ENCODE peak calls at places on chromosomes 13 and 19, in eight cellular contexts. C, K, J, Y, M, V, H and N are unnamed samples.
A peak's percentile ranks its signal among the peaks of the same experiment; 100 is the strongest.

GRCh38 chr19:16085115-16085514 is 8.8 kb downstream of the TPM4 start:
- DNase-seq in C (peak; percentile 66), K (no peak), J (no peak), Y (no peak), M (no peak), V (peak; percentile 54), H (no peak), N (no peak)

GRCh38 chr19:41811981-41812380 is 15.6 kb downstream of the CEACAM3 start:
- DNase-seq in C (no peak), K (no peak), J (no peak), Y (no peak), M (no peak), V (no peak), H (no peak), N (no peak)

GRCh38 chr13:114135731-114136171 is 3.3 kb upstream of the RASA3 start:
- DNase-seq in C (no peak), K (no peak), J (no peak), Y (no peak), M (no peak), V (no peak), H (no peak), N (no peak)

GRCh38 chr13:113109151-113110047 is 3.8 kb downstream of the F7 start:
- DNase-seq in C (no peak), K (no peak), J (no peak), Y (no peak), M (no peak), V (no peak), H (no peak), N (no peak)

GRCh38 chr19:9966448-9966847 is 30.1 kb upstream of the OLFM2 start:
- DNase-seq in C (no peak), K (no peak), J (no peak), Y (no peak), M (no peak), V (no peak), H (no peak), N (no peak)

GRCh38 chr13:23701646-23702045 is 131.4 kb downstream of the TNFRSF19 start:
- DNase-seq in C (peak; percentile 77), K (peak; percentile 92), J (no peak), Y (no peak), M (peak; percentile 85), V (peak; percentile 90), H (peak; percentile 98), N (no peak)

GRCh38 chr19:16297575-16298178 is 26.9 kb upstream of the KLF2 start:
- DNase-seq in C (no peak), K (no peak), J (no peak), Y (no peak), M (no peak), V (no peak), H (no peak), N (no peak)

GRCh38 chr13:97226788-97227627 is 4.9 kb downstream of the MBNL2 start:
- DNase-seq in C (no peak), K (no peak), J (peak; percentile 49), Y (no peak), M (no peak), V (no peak), H (peak; percentile 74), N (no peak)

GRCh38 chr13:39616087-39616694 is 13.2 kb upstream of the LHFPL6 start:
- DNase-seq in C (peak; percentile 68), K (peak; percentile 60), J (no peak), Y (peak; percentile 53), M (peak; percentile 70), V (peak; percentile 60), H (peak; percentile 84), N (peak; percentile 58)

GRCh38 chr13:113164492-113164891 is 6.0 kb downstream of the PROZ start:
- DNase-seq in C (no peak), K (no peak), J (no peak), Y (no peak), M (no peak), V (no peak), H (no peak), N (no peak)

GRCh38 chr19:5016781-5017180 is 47.9 kb downstream of the KDM4B start:
- DNase-seq in C (no peak), K (no peak), J (no peak), Y (no peak), M (no peak), V (no peak), H (no peak), N (no peak)

GRCh38 chr19:5585461-5586299 is 17.9 kb upstream of the TINCR start:
- DNase-seq in C (no peak), K (peak; percentile 60), J (peak; percentile 20), Y (no peak), M (peak; percentile 39), V (no peak), H (no peak), N (no peak)

GRCh38 chr19:38210458-38210987 is 13.5 kb downstream of the DPF1 start:
- DNase-seq in C (peak; percentile 28), K (no peak), J (no peak), Y (no peak), M (peak; percentile 62), V (no peak), H (peak; percentile 42), N (no peak)

GRCh38 chr13:36244990-36245389 is 30.6 kb upstream of the SOHLH2 start:
- DNase-seq in C (no peak), K (no peak), J (no peak), Y (no peak), M (no peak), V (no peak), H (no peak), N (no peak)

GRCh38 chr13:49062297-49062896 is 86.7 kb downstream of the FNDC3A start:
- DNase-seq in C (peak; percentile 15), K (no peak), J (no peak), Y (no peak), M (no peak), V (no peak), H (no peak), N (no peak)

GRCh38 chr19:45424191-45425058 is 708 bp upstream of the ERCC1 start:
- DNase-seq in C (peak; percentile 98), K (peak; percentile 91), J (peak; percentile 47), Y (peak; percentile 96), M (peak; percentile 78), V (peak; percentile 92), H (peak; percentile 91), N (peak; percentile 93)

GRCh38 chr19:3761382-3762129 is at the start of gene APBA3:
- DNase-seq in C (peak; percentile 83), K (peak; percentile 93), J (peak; percentile 92), Y (peak; percentile 69), M (peak; percentile 90), V (peak; percentile 80), H (peak; percentile 92), N (peak; percentile 48)

GRCh38 chr13:82477436-82477835 is 1404.8 kb downstream of the SLITRK1 start:
- DNase-seq in C (no peak), K (no peak), J (no peak), Y (no peak), M (no peak), V (no peak), H (no peak), N (no peak)

GRCh38 chr19:48006762-48007161 is 12.3 kb downstream of the ELSPBP1 start:
- DNase-seq in C (no peak), K (no peak), J (no peak), Y (peak; percentile 51), M (no peak), V (no peak), H (no peak), N (no peak)
- TF ChIP-seq CTCF in C (no peak), K (no peak), J (no peak), Y (peak; percentile 19), M (no peak), V (peak; percentile 19), H (peak; percentile 8), N (peak; percentile 24)

GRCh38 chr13:50140153-50140552 is 124.9 kb downstream of the KCNRG start:
- DNase-seq in C (no peak), K (no peak), J (no peak), Y (no peak), M (no peak), V (no peak), H (no peak), N (no peak)
- H3K4me3 ChIP-seq in C (no peak overlapping the region), K (no peak overlapping the region), J (no peak overlapping the region), Y (no peak overlapping the region), M (no peak overlapping the region), V (no peak overlapping the region), H (no peak overlapping the region), N (no peak overlapping the region)

GRCh38 chr13:99656843-99657506 is 155.7 kb downstream of the TM9SF2 start:
- DNase-seq in C (no peak), K (no peak), J (no peak), Y (no peak), M (no peak), V (no peak), H (no peak), N (no peak)

GRCh38 chr13:99654076-99654475 is 152.8 kb downstream of the TM9SF2 start:
- DNase-seq in C (no peak), K (no peak), J (no peak), Y (no peak), M (no peak), V (no peak), H (no peak), N (no peak)

GRCh38 chr13:99655351-99656091 is 154.2 kb downstream of the TM9SF2 start:
- DNase-seq in C (peak; percentile 24), K (no peak), J (no peak), Y (peak; percentile 87), M (no peak), V (peak; percentile 31), H (no peak), N (no peak)

GRCh38 chr13:99657848-99658265 is 156.6 kb downstream of the TM9SF2 start:
- DNase-seq in C (no peak), K (peak; percentile 64), J (peak; percentile 26), Y (peak; percentile 15), M (peak; percentile 21), V (peak; percentile 23), H (peak; percentile 31), N (no peak)

DNA sequence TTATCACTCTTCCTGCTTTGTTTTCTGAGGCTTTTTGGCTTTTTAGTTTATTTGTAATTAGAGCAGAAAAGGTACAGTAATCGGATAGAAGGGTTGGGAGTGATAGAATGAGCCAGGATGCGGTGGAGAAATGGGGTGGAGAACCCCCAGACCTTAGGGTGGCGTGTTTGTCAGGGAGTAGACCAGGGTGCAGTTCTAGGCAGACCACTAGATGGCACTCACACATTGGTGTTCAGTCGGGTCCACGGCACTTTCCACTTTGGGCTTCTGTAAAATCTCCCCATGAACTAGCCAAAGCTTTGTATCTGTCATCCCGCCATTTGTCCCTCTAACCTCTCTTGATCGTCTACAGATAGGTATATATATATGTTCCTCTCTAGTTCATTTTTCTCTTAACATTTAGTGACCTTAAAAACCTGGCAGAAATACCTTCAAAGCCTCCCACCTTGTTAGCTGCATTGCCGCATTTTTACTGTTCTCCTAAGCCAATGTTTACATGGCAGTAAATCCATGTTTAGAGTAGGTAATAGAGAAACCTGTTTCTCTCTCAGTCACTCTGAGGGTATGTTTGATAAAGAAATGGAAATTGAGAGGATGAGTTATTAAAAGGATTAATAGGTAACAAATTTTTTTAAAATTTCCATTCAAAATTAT is 154.9 kb downstream of the TM9SF2 start:
- DNase-seq in C (peak; percentile 67), K (peak; percentile 86), J (peak; percentile 84), Y (peak; percentile 47), M (peak; percentile 81), V (peak; percentile 70), H (peak; percentile 79), N (peak; percentile 54)
- TF ChIP-seq CTCF in C (peak; percentile 87), K (peak; percentile 86), J (peak; percentile 83), Y (peak; percentile 83), M (peak; percentile 91), V (peak; percentile 96), H (peak; percentile 92), N (peak; percentile 93)

DNA sequence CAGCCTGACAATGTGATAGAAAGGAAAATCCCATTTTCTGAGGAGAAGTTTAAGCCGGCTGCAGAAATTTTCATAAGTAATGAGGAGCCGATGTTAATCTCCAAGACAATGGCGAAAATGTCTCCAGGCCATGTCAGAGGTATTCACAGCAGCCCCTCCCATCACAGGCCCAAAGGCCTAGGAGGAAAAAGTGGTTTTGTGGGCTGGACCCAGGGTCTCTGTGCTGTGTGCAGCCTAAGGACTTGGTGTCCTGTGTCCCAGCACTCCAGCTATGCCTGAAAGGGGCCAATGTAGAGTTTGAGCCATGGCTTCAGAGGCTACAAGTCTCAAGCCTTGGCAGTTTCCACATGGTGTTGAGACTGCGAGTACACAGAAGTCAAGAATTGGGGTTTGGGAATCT is 32.9 kb upstream of the GPC6 start:
- DNase-seq in C (no peak), K (no peak), J (no peak), Y (no peak), M (no peak), V (no peak), H (no peak), N (no peak)
- H3K4me3 ChIP-seq in C (no peak overlapping the region), K (no peak overlapping the region), J (no peak overlapping the region), Y (no peak overlapping the region), M (no peak overlapping the region), V (no peak overlapping the region), H (no peak overlapping the region), N (no peak overlapping the region)